ENCODE peak calls at places on chromosomes 11 and 22, in ten cellular contexts. One of them, this sample, is unnamed.

GRCh38 chr22:40953446-40953845 is 2.3 kb downstream of the RBX1 start:
- DNase-seq in A549: no peak
- DNase-seq in NCI-H1105: no peak
- DNase-seq in KG1: no peak
- DNase-seq in globus pallidus: no peak
- DNase-seq in NCI-H1436: no peak
- DNase-seq in fibroblast of pulmonary artery: no peak
- DNase-seq in A673: no peak
- DNase-seq in BJ: no peak
- DNase-seq in foreskin fibroblast: peak
- DNase-seq in this sample: no peak

GRCh38 chr11:57214494-57214893 is 22.6 kb downstream of the APLNR start:
- DNase-seq in BJ: peak
- DNase-seq in foreskin fibroblast: peak
- DNase-seq in fibroblast of pulmonary artery: peak
- DNase-seq in A673: no peak
- DNase-seq in A549: peak
- DNase-seq in globus pallidus: no peak
- DNase-seq in KG1: no peak
- DNase-seq in NCI-H1105: no peak
- DNase-seq in NCI-H1436: no peak
- DNase-seq in this sample: peak

GRCh38 chr11:117979481-117980211 is 6.5 kb upstream of the IL10RA start:
- DNase-seq in NCI-H1105: no peak
- DNase-seq in foreskin fibroblast: no peak
- DNase-seq in KG1: no peak
- DNase-seq in NCI-H1436: no peak
- DNase-seq in BJ: no peak
- DNase-seq in fibroblast of pulmonary artery: no peak
- DNase-seq in A549: no peak
- DNase-seq in A673: no peak
- DNase-seq in globus pallidus: peak
- DNase-seq in this sample: no peak

GRCh38 chr22:41619979-41620645 is 731 bp downstream of the DESI1 start:
- DNase-seq in BJ: no peak
- DNase-seq in KG1: no peak
- DNase-seq in foreskin fibroblast: peak
- DNase-seq in globus pallidus: peak
- DNase-seq in A673: peak
- DNase-seq in NCI-H1105: peak
- DNase-seq in fibroblast of pulmonary artery: no peak
- DNase-seq in A549: no peak
- DNase-seq in NCI-H1436: peak
- DNase-seq in this sample: peak

GRCh38 chr11:99241059-99241458 is 220.3 kb downstream of the CNTN5 start:
- DNase-seq in KG1: no peak
- DNase-seq in A673: no peak
- DNase-seq in BJ: no peak
- DNase-seq in fibroblast of pulmonary artery: no peak
- DNase-seq in NCI-H1105: no peak
- DNase-seq in foreskin fibroblast: no peak
- DNase-seq in A549: peak
- DNase-seq in NCI-H1436: no peak
- DNase-seq in globus pallidus: no peak
- DNase-seq in this sample: no peak

GRCh38 chr11:125345706-125346561 is 150.1 kb downstream of the FEZ1 start:
- DNase-seq in A673: peak
- DNase-seq in BJ: no peak
- DNase-seq in globus pallidus: peak
- DNase-seq in A549: peak
- DNase-seq in NCI-H1105: peak
- DNase-seq in foreskin fibroblast: peak
- DNase-seq in fibroblast of pulmonary artery: peak
- DNase-seq in KG1: peak
- DNase-seq in NCI-H1436: no peak
- DNase-seq in this sample: peak

GRCh38 chr11:114081641-114082414 is 22.3 kb downstream of the ZBTB16 start:
- DNase-seq in KG1: no peak
- DNase-seq in foreskin fibroblast: peak
- DNase-seq in BJ: no peak
- DNase-seq in A673: no peak
- DNase-seq in A549: no peak
- DNase-seq in NCI-H1105: no peak
- DNase-seq in fibroblast of pulmonary artery: peak
- DNase-seq in NCI-H1436: no peak
- DNase-seq in globus pallidus: no peak
- DNase-seq in this sample: no peak

GRCh38 chr11:105670811-105671210 is 60.9 kb downstream of the GRIA4 start:
- DNase-seq in NCI-H1436: no peak
- DNase-seq in foreskin fibroblast: peak
- DNase-seq in A549: no peak
- DNase-seq in BJ: no peak
- DNase-seq in A673: no peak
- DNase-seq in fibroblast of pulmonary artery: no peak
- DNase-seq in KG1: no peak
- DNase-seq in globus pallidus: no peak
- DNase-seq in NCI-H1105: no peak
- DNase-seq in this sample: no peak

GRCh38 chr11:75241036-75241905 is 697 bp downstream of the TPBGL start:
- DNase-seq in NCI-H1105: peak
- DNase-seq in NCI-H1436: peak
- DNase-seq in A673: peak
- DNase-seq in KG1: peak
- DNase-seq in fibroblast of pulmonary artery: peak
- DNase-seq in A549: peak
- DNase-seq in foreskin fibroblast: peak
- DNase-seq in BJ: peak
- DNase-seq in globus pallidus: peak
- DNase-seq in this sample: peak